ENCODE peak calls at places on chromosomes 4 and X, in seven cellular contexts. One of them, this sample, is unnamed.

GRCh38 chr4:20127626-20128025 is 124.1 kb upstream of the SLIT2 start:
- DNase-seq in GM18507: no peak
- DNase-seq in naive thymus-derived CD8-positive, alpha-beta T cell: no peak
- DNase-seq in SW480: no peak
- DNase-seq in hepatocyte: no peak
- DNase-seq in caudate nucleus: no peak
- DNase-seq in cardiac muscle cell: no peak
- DNase-seq in this sample: no peak

GRCh38 chr4:159002950-159003349 is 99.9 kb upstream of the RAPGEF2 start:
- DNase-seq in GM18507: no peak
- DNase-seq in naive thymus-derived CD8-positive, alpha-beta T cell: no peak
- DNase-seq in SW480: peak; percentile 48
- DNase-seq in hepatocyte: no peak
- DNase-seq in caudate nucleus: no peak
- DNase-seq in cardiac muscle cell: peak; percentile 77
- DNase-seq in this sample: no peak

GRCh38 chr4:121720109-121720508 is 23.3 kb upstream of the ANXA5 start:
- DNase-seq in GM18507: no peak
- DNase-seq in naive thymus-derived CD8-positive, alpha-beta T cell: no peak
- DNase-seq in SW480: peak; percentile 27
- DNase-seq in hepatocyte: no peak
- DNase-seq in caudate nucleus: no peak
- DNase-seq in cardiac muscle cell: no peak
- DNase-seq in this sample: no peak

GRCh38 chr4:26859762-26860156 is 882 bp upstream of the STIM2 start:
- DNase-seq in GM18507: no peak
- DNase-seq in naive thymus-derived CD8-positive, alpha-beta T cell: no peak
- DNase-seq in SW480: no peak
- DNase-seq in hepatocyte: no peak
- DNase-seq in caudate nucleus: no peak
- DNase-seq in cardiac muscle cell: no peak
- DNase-seq in this sample: no peak

GRCh38 chr4:7124643-7125442 is 57.0 kb upstream of the GRPEL1 start:
- DNase-seq in GM18507: no peak
- DNase-seq in naive thymus-derived CD8-positive, alpha-beta T cell: no peak
- DNase-seq in SW480: no peak
- DNase-seq in hepatocyte: peak; percentile 48
- DNase-seq in caudate nucleus: no peak
- DNase-seq in cardiac muscle cell: peak; percentile 91
- DNase-seq in this sample: no peak

GRCh38 chrX:40146471-40147398 is 49.0 kb upstream of the BCOR start:
- DNase-seq in GM18507: no peak
- DNase-seq in naive thymus-derived CD8-positive, alpha-beta T cell: no peak
- DNase-seq in SW480: no peak
- DNase-seq in hepatocyte: peak; percentile 75
- DNase-seq in caudate nucleus: no peak
- DNase-seq in cardiac muscle cell: peak; percentile 46
- DNase-seq in this sample: no peak

GRCh38 chr4:126705271-126705670 is 927.5 kb upstream of the INTU start:
- DNase-seq in GM18507: no peak
- DNase-seq in naive thymus-derived CD8-positive, alpha-beta T cell: no peak
- DNase-seq in SW480: no peak
- DNase-seq in hepatocyte: no peak
- DNase-seq in caudate nucleus: no peak
- DNase-seq in cardiac muscle cell: no peak
- DNase-seq in this sample: no peak

GRCh38 chr4:791866-792630 is 33.9 kb downstream of the CPLX1 start:
- DNase-seq in GM18507: no peak
- DNase-seq in naive thymus-derived CD8-positive, alpha-beta T cell: no peak
- DNase-seq in SW480: no peak
- DNase-seq in hepatocyte: no peak
- DNase-seq in caudate nucleus: no peak
- DNase-seq in cardiac muscle cell: peak; percentile 53
- DNase-seq in this sample: no peak

GRCh38 chr4:1250527-1250812 is 1.5 kb upstream of the CTBP1 start:
- DNase-seq in GM18507: no peak
- DNase-seq in naive thymus-derived CD8-positive, alpha-beta T cell: no peak
- DNase-seq in SW480: no peak
- DNase-seq in hepatocyte: no peak
- DNase-seq in caudate nucleus: no peak
- DNase-seq in cardiac muscle cell: no peak
- DNase-seq in this sample: no peak

GRCh38 chrX:54230440-54231148 is 47.5 kb upstream of the FAM120C start:
- DNase-seq in GM18507: no peak
- DNase-seq in naive thymus-derived CD8-positive, alpha-beta T cell: no peak
- DNase-seq in SW480: no peak
- DNase-seq in hepatocyte: no peak
- DNase-seq in caudate nucleus: no peak
- DNase-seq in cardiac muscle cell: peak; percentile 21
- DNase-seq in this sample: no peak

GRCh38 chr4:78057600-78058560 is 757 bp downstream of the FRAS1 start:
- DNase-seq in GM18507: no peak
- DNase-seq in naive thymus-derived CD8-positive, alpha-beta T cell: no peak
- DNase-seq in SW480: peak; percentile 66
- DNase-seq in hepatocyte: peak; percentile 69
- DNase-seq in caudate nucleus: peak; percentile 61
- DNase-seq in cardiac muscle cell: peak; percentile 55
- DNase-seq in this sample: no peak

GRCh38 chr4:132230025-132230424 is 919.1 kb upstream of the PCDH10 start:
- DNase-seq in GM18507: no peak
- DNase-seq in naive thymus-derived CD8-positive, alpha-beta T cell: no peak
- DNase-seq in SW480: no peak
- DNase-seq in hepatocyte: no peak
- DNase-seq in caudate nucleus: no peak
- DNase-seq in cardiac muscle cell: no peak
- DNase-seq in this sample: no peak

GRCh38 chr4:158208931-158209640 is 1.2 kb upstream of the TMEM144 start:
- DNase-seq in GM18507: no peak
- DNase-seq in naive thymus-derived CD8-positive, alpha-beta T cell: no peak
- DNase-seq in SW480: no peak
- DNase-seq in hepatocyte: no peak
- DNase-seq in caudate nucleus: no peak
- DNase-seq in cardiac muscle cell: peak; percentile 3
- DNase-seq in this sample: no peak

GRCh38 chrX:18758166-18758932 is 50.9 kb downstream of the PPEF1 start:
- DNase-seq in GM18507: no peak
- DNase-seq in naive thymus-derived CD8-positive, alpha-beta T cell: no peak
- DNase-seq in SW480: no peak
- DNase-seq in hepatocyte: no peak
- DNase-seq in caudate nucleus: no peak
- DNase-seq in cardiac muscle cell: no peak
- DNase-seq in this sample: no peak

GRCh38 chrX:38805294-38806053 is 4.2 kb downstream of the MID1IP1 start:
- DNase-seq in GM18507: no peak
- DNase-seq in naive thymus-derived CD8-positive, alpha-beta T cell: peak; percentile 52
- DNase-seq in SW480: peak; percentile 77
- DNase-seq in hepatocyte: peak; percentile 77
- DNase-seq in caudate nucleus: peak; percentile 30
- DNase-seq in cardiac muscle cell: peak; percentile 87
- DNase-seq in this sample: peak; percentile 66

GRCh38 chr4:127870688-127871087 is 10.0 kb upstream of the PLK4 start:
- DNase-seq in GM18507: no peak
- DNase-seq in naive thymus-derived CD8-positive, alpha-beta T cell: no peak
- DNase-seq in SW480: no peak
- DNase-seq in hepatocyte: no peak
- DNase-seq in caudate nucleus: no peak
- DNase-seq in cardiac muscle cell: peak; percentile 82
- DNase-seq in this sample: no peak

GRCh38 chr4:82380344-82380743 is 6.6 kb upstream of the HNRNPD start:
- DNase-seq in GM18507: no peak
- DNase-seq in naive thymus-derived CD8-positive, alpha-beta T cell: no peak
- DNase-seq in SW480: peak; percentile 38
- DNase-seq in hepatocyte: no peak
- DNase-seq in caudate nucleus: no peak
- DNase-seq in cardiac muscle cell: no peak
- DNase-seq in this sample: no peak

GRCh38 chrX:114959729-114960128 is 57.7 kb downstream of the IL13RA2 start:
- DNase-seq in GM18507: no peak
- DNase-seq in naive thymus-derived CD8-positive, alpha-beta T cell: no peak
- DNase-seq in SW480: peak; percentile 4
- DNase-seq in hepatocyte: peak; percentile 19
- DNase-seq in caudate nucleus: no peak
- DNase-seq in cardiac muscle cell: peak; percentile 35
- DNase-seq in this sample: no peak

GRCh38 chrX:47143894-47144625 is 442 bp downstream of the NDUFB11 start:
- DNase-seq in GM18507: peak; percentile 37
- DNase-seq in naive thymus-derived CD8-positive, alpha-beta T cell: no peak
- DNase-seq in SW480: peak; percentile 50
- DNase-seq in hepatocyte: peak; percentile 58
- DNase-seq in caudate nucleus: peak; percentile 76
- DNase-seq in cardiac muscle cell: peak; percentile 44
- DNase-seq in this sample: peak; percentile 49

GRCh38 chrX:30910124-30910860 is 21.2 kb upstream of the TAB3 start:
- DNase-seq in GM18507: no peak
- DNase-seq in naive thymus-derived CD8-positive, alpha-beta T cell: no peak
- DNase-seq in SW480: no peak
- DNase-seq in hepatocyte: no peak
- DNase-seq in caudate nucleus: no peak
- DNase-seq in cardiac muscle cell: peak; percentile 6
- DNase-seq in this sample: no peak

GRCh38 chr4:76882630-76883029 is 15.3 kb downstream of the SOWAHB start:
- DNase-seq in GM18507: no peak
- DNase-seq in naive thymus-derived CD8-positive, alpha-beta T cell: no peak
- DNase-seq in SW480: no peak
- DNase-seq in hepatocyte: no peak
- DNase-seq in caudate nucleus: no peak
- DNase-seq in cardiac muscle cell: no peak
- DNase-seq in this sample: no peak

GRCh38 chrX:101078716-101079115 is at the start of gene TMEM35A:
- DNase-seq in GM18507: no peak
- DNase-seq in naive thymus-derived CD8-positive, alpha-beta T cell: no peak
- DNase-seq in SW480: no peak
- DNase-seq in hepatocyte: peak; percentile 26
- DNase-seq in caudate nucleus: peak; percentile 35
- DNase-seq in cardiac muscle cell: peak; percentile 38
- DNase-seq in this sample: no peak

GRCh38 chrX:111098874-111099273 is 2.9 kb downstream of the PAK3 start:
- DNase-seq in GM18507: peak; percentile 9
- DNase-seq in naive thymus-derived CD8-positive, alpha-beta T cell: peak; percentile 3
- DNase-seq in SW480: peak; percentile 16
- DNase-seq in hepatocyte: peak; percentile 77
- DNase-seq in caudate nucleus: peak; percentile 12
- DNase-seq in cardiac muscle cell: peak; percentile 25
- DNase-seq in this sample: no peak

GRCh38 chr4:178672512-178672911 is 1230.3 kb upstream of the AGA start:
- DNase-seq in GM18507: no peak
- DNase-seq in naive thymus-derived CD8-positive, alpha-beta T cell: no peak
- DNase-seq in SW480: no peak
- DNase-seq in hepatocyte: no peak
- DNase-seq in caudate nucleus: no peak
- DNase-seq in cardiac muscle cell: no peak
- DNase-seq in this sample: no peak

This sample was measured in CD14-positive monocyte.